ENCODE peak calls at places on chromosomes 7 and 10, in seven cellular contexts. One of them, this sample, is unnamed.

GRCh38 chr7:128859232-128860157 is 3.2 kb upstream of the ATP6V1F start:
- DNase-seq in HCT116: no peak
- DNase-seq in HepG2: no peak
- DNase-seq in K562: no peak
- DNase-seq in SK-N-SH: no peak
- DNase-seq in H1: no peak
- DNase-seq in GM12878: no peak
- DNase-seq in this sample: no peak

GRCh38 chr7:44305564-44306507 is 19.6 kb downstream of the CAMK2B start:
- DNase-seq in HCT116: no peak
- DNase-seq in HepG2: no peak
- DNase-seq in K562: peak
- DNase-seq in SK-N-SH: no peak
- DNase-seq in H1: no peak
- DNase-seq in GM12878: no peak
- DNase-seq in this sample: no peak

GRCh38 chr10:98088186-98088971 is 46.1 kb upstream of the R3HCC1L start:
- DNase-seq in HCT116: no peak
- DNase-seq in HepG2: no peak
- DNase-seq in K562: no peak
- DNase-seq in SK-N-SH: no peak
- DNase-seq in H1: no peak
- DNase-seq in GM12878: no peak
- DNase-seq in this sample: no peak

GRCh38 chr10:13984647-13985155 is 346.0 kb downstream of the FRMD4A start:
- DNase-seq in HCT116: no peak
- DNase-seq in HepG2: no peak
- DNase-seq in K562: no peak
- DNase-seq in SK-N-SH: no peak
- DNase-seq in H1: no peak
- DNase-seq in GM12878: no peak
- DNase-seq in this sample: no peak

GRCh38 chr7:88344956-88345832 is 38.5 kb upstream of the STEAP4 start:
- DNase-seq in HCT116: peak
- DNase-seq in HepG2: peak
- DNase-seq in K562: peak
- DNase-seq in SK-N-SH: peak
- DNase-seq in H1: peak
- DNase-seq in GM12878: no peak
- DNase-seq in this sample: no peak

GRCh38 chr10:27745719-27746363 is at the start of gene MKX:
- DNase-seq in HCT116: no peak
- DNase-seq in HepG2: no peak
- DNase-seq in K562: no peak
- DNase-seq in SK-N-SH: peak
- DNase-seq in H1: no peak
- DNase-seq in GM12878: no peak
- DNase-seq in this sample: no peak

GRCh38 chr7:91551377-91552175 is 287.3 kb downstream of the FZD1 start:
- DNase-seq in HCT116: no peak
- DNase-seq in HepG2: no peak
- DNase-seq in K562: no peak
- DNase-seq in SK-N-SH: no peak
- DNase-seq in H1: no peak
- DNase-seq in GM12878: no peak
- DNase-seq in this sample: no peak

GRCh38 chr7:9945882-9946281 is 1027.8 kb upstream of the PHF14 start:
- DNase-seq in HCT116: no peak
- DNase-seq in HepG2: no peak
- DNase-seq in K562: no peak
- DNase-seq in SK-N-SH: no peak
- DNase-seq in H1: no peak
- DNase-seq in GM12878: no peak
- DNase-seq in this sample: no peak

GRCh38 chr10:3071405-3072198 is 4.3 kb downstream of the PFKP start:
- DNase-seq in HCT116: peak
- DNase-seq in HepG2: no peak
- DNase-seq in K562: no peak
- DNase-seq in SK-N-SH: no peak
- DNase-seq in H1: no peak
- DNase-seq in GM12878: no peak
- DNase-seq in this sample: no peak

GRCh38 chr7:128831994-128832879 is 2.0 kb downstream of the FLNC start:
- DNase-seq in HCT116: no peak
- DNase-seq in HepG2: no peak
- DNase-seq in K562: peak
- DNase-seq in SK-N-SH: peak
- DNase-seq in H1: no peak
- DNase-seq in GM12878: no peak
- DNase-seq in this sample: no peak

GRCh38 chr7:2993396-2993795 is 50.3 kb downstream of the CARD11 start:
- DNase-seq in HCT116: no peak
- DNase-seq in HepG2: no peak
- DNase-seq in K562: no peak
- DNase-seq in SK-N-SH: no peak
- DNase-seq in H1: no peak
- DNase-seq in GM12878: no peak
- DNase-seq in this sample: no peak

GRCh38 chr10:62048919-62049636 is 147.6 kb downstream of the ARID5B start:
- DNase-seq in HCT116: no peak
- DNase-seq in HepG2: peak
- DNase-seq in K562: peak
- DNase-seq in SK-N-SH: peak
- DNase-seq in H1: peak
- DNase-seq in GM12878: no peak
- DNase-seq in this sample: peak

GRCh38 chr10:112132429-112132828 is 51.1 kb downstream of the GPAM start:
- DNase-seq in HCT116: no peak
- DNase-seq in HepG2: no peak
- DNase-seq in K562: no peak
- DNase-seq in SK-N-SH: no peak
- DNase-seq in H1: no peak
- DNase-seq in GM12878: no peak
- DNase-seq in this sample: no peak

GRCh38 chr7:112439476-112439875 is 10.8 kb upstream of the IFRD1 start:
- DNase-seq in HCT116: no peak
- DNase-seq in HepG2: no peak
- DNase-seq in K562: no peak
- DNase-seq in SK-N-SH: no peak
- DNase-seq in H1: no peak
- DNase-seq in GM12878: no peak
- DNase-seq in this sample: no peak

GRCh38 chr7:18177815-18178660 is 150.4 kb upstream of the PRPS1L1 start:
- DNase-seq in HCT116: no peak
- DNase-seq in HepG2: peak
- DNase-seq in K562: peak
- DNase-seq in SK-N-SH: no peak
- DNase-seq in H1: no peak
- DNase-seq in GM12878: peak
- DNase-seq in this sample: no peak

GRCh38 chr7:148304456-148304855 is 286.1 kb upstream of the C7orf33 start:
- DNase-seq in HCT116: no peak
- DNase-seq in HepG2: no peak
- DNase-seq in K562: no peak
- DNase-seq in SK-N-SH: no peak
- DNase-seq in H1: no peak
- DNase-seq in GM12878: peak
- DNase-seq in this sample: no peak

GRCh38 chr7:74262639-74263398 is 8.6 kb upstream of the RFC2 start:
- DNase-seq in HCT116: no peak
- DNase-seq in HepG2: peak
- DNase-seq in K562: no peak
- DNase-seq in SK-N-SH: no peak
- DNase-seq in H1: no peak
- DNase-seq in GM12878: no peak
- DNase-seq in this sample: no peak

GRCh38 chr10:14604181-14605142 is 170.2 kb downstream of the FAM107B start:
- DNase-seq in HCT116: peak
- DNase-seq in HepG2: no peak
- DNase-seq in K562: peak
- DNase-seq in SK-N-SH: peak
- DNase-seq in H1: no peak
- DNase-seq in GM12878: no peak
- DNase-seq in this sample: peak

DNA sequence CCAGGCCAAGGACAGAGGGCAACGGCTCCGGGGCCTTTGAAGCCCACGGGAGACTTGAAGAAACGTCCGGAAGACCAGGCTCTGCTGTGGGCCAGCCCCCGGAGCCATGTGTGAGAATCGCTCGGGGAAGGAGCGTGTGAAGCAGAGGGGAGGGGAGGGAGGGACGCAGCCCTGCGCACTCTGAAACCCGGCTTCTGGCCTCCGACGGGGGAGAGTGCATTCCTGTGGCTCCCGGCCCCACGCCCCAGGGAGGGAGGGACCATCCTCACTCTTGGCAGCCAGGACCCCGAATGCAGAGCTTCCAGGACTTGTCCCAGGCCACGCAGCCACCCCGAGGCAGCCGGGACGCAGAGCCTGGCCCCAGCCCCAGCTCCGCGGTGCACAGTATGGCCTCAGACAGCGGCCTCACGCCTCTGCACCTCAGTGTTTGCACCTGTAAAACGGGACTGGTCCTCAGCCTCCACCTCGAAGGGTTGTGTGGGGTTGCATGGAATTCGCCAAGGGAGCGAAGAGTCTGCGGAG is 67.4 kb downstream of the PDGFA start:
- DNase-seq in HCT116: no peak
- DNase-seq in HepG2: no peak
- DNase-seq in K562: peak
- DNase-seq in SK-N-SH: no peak
- DNase-seq in H1: peak
- DNase-seq in GM12878: no peak
- DNase-seq in this sample: no peak
- TF ChIP-seq JUND in HCT116: no peak
- TF ChIP-seq JUND in HepG2: no peak
- TF ChIP-seq JUND in K562: no peak
- TF ChIP-seq JUND in SK-N-SH: no peak
- TF ChIP-seq JUND in H1: no peak
- TF ChIP-seq JUND in GM12878: no peak
- TF ChIP-seq JUND in this sample: no peak

GRCh38 chr10:128001346-128001745 is 94.4 kb downstream of the PTPRE start:
- DNase-seq in HCT116: no peak
- DNase-seq in HepG2: no peak
- DNase-seq in K562: no peak
- DNase-seq in SK-N-SH: no peak
- DNase-seq in H1: no peak
- DNase-seq in GM12878: no peak
- DNase-seq in this sample: no peak

GRCh38 chr10:127999291-127999690 is 92.4 kb downstream of the PTPRE start:
- DNase-seq in HCT116: no peak
- DNase-seq in HepG2: no peak
- DNase-seq in K562: no peak
- DNase-seq in SK-N-SH: no peak
- DNase-seq in H1: no peak
- DNase-seq in GM12878: no peak
- DNase-seq in this sample: peak

GRCh38 chr10:127998517-127999144 is 91.7 kb downstream of the PTPRE start:
- DNase-seq in HCT116: no peak
- DNase-seq in HepG2: no peak
- DNase-seq in K562: no peak
- DNase-seq in SK-N-SH: no peak
- DNase-seq in H1: no peak
- DNase-seq in GM12878: no peak
- DNase-seq in this sample: no peak

GRCh38 chr10:128000660-128001059 is 93.8 kb downstream of the PTPRE start:
- DNase-seq in HCT116: no peak
- DNase-seq in HepG2: no peak
- DNase-seq in K562: no peak
- DNase-seq in SK-N-SH: no peak
- DNase-seq in H1: no peak
- DNase-seq in GM12878: no peak
- DNase-seq in this sample: no peak

DNA sequence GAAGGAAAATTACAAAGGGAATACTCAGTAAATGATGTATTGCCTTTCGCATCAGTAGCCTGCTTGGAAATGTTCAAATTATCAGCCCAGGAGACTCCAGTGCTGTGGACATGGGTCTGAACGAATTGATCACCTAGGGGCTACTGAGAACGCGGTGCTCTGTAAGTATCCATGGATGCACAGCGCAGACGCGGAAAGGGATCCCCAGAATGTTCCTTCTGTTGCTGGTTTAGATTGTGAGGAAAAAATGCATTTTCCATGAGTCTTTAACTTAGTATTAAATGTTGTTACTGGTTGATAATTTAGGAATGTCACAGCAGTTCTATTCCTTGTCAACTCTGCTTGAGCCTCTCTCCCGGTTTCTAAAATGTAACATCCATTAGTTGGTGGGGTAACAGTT is 92.9 kb downstream of the PTPRE start:
- DNase-seq in HCT116: no peak
- DNase-seq in HepG2: no peak
- DNase-seq in K562: no peak
- DNase-seq in SK-N-SH: no peak
- DNase-seq in H1: no peak
- DNase-seq in GM12878: no peak
- DNase-seq in this sample: no peak
- TF ChIP-seq JUND in HCT116: no peak
- TF ChIP-seq JUND in HepG2: no peak
- TF ChIP-seq JUND in K562: no peak
- TF ChIP-seq JUND in SK-N-SH: no peak
- TF ChIP-seq JUND in H1: no peak
- TF ChIP-seq JUND in GM12878: no peak
- TF ChIP-seq JUND in this sample: no peak

GRCh38 chr10:23530079-23530478 is 91.2 kb downstream of the OTUD1 start:
- DNase-seq in HCT116: no peak
- DNase-seq in HepG2: no peak
- DNase-seq in K562: no peak
- DNase-seq in SK-N-SH: peak
- DNase-seq in H1: no peak
- DNase-seq in GM12878: no peak
- DNase-seq in this sample: no peak
- TF ChIP-seq JUND in HCT116: no peak
- TF ChIP-seq JUND in HepG2: no peak
- TF ChIP-seq JUND in K562: no peak
- TF ChIP-seq JUND in SK-N-SH: no peak
- TF ChIP-seq JUND in H1: no peak
- TF ChIP-seq JUND in GM12878: no peak
- TF ChIP-seq JUND in this sample: no peak

GRCh38 chr10:55495555-55495954 is 694.5 kb upstream of the PCDH15 start:
- DNase-seq in HCT116: no peak
- DNase-seq in HepG2: no peak
- DNase-seq in K562: no peak
- DNase-seq in SK-N-SH: no peak
- DNase-seq in H1: no peak
- DNase-seq in GM12878: no peak
- DNase-seq in this sample: no peak

GRCh38 chr10:55485827-55486226 is 684.8 kb upstream of the PCDH15 start:
- DNase-seq in HCT116: no peak
- DNase-seq in HepG2: no peak
- DNase-seq in K562: no peak
- DNase-seq in SK-N-SH: no peak
- DNase-seq in H1: no peak
- DNase-seq in GM12878: no peak
- DNase-seq in this sample: no peak

DNA sequence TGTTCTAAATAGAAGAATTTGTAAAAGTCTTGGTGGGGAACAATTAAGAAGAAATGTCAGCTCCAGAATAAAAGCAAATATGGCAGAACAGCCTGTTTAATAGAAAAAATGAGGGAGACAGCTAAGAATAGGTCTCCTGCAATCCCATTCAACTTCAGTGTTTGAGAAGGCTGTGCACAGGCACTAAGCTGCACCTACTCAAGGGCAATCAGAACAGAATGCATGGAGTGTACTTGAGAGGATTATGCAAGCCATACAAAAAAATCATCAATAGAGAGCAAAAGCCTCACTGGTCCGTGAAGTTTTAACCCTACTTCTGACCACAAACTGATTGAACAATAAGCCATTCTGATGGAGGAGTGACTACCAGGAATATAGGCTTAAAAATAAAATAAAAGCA is 690.7 kb upstream of the PCDH15 start:
- DNase-seq in HCT116: no peak
- DNase-seq in HepG2: no peak
- DNase-seq in K562: no peak
- DNase-seq in SK-N-SH: no peak
- DNase-seq in H1: no peak
- DNase-seq in GM12878: no peak
- DNase-seq in this sample: no peak
- TF ChIP-seq JUND in HCT116: no peak
- TF ChIP-seq JUND in HepG2: no peak
- TF ChIP-seq JUND in K562: no peak
- TF ChIP-seq JUND in SK-N-SH: no peak
- TF ChIP-seq JUND in H1: no peak
- TF ChIP-seq JUND in GM12878: no peak
- TF ChIP-seq JUND in this sample: no peak